ENCODE peak calls at places on chromosome 2, in nine cellular contexts. Q is CD8-positive, alpha-beta memory T cell; W is astrocyte of the spinal cord; S is SJSA1; C is GM06990; J is AG04449; U is AG04450; O is H7; A is adrenal gland. X is an unnamed sample.

GRCh38 chr2:6960659-6961058 is 43.4 kb downstream of the RNF144A start:
- DNase-seq in Q (no peak), W (peak), S (no peak), C (no peak), J (no peak), U (no peak), O (no peak), A (peak), X (no peak)

GRCh38 chr2:19973471-19973870 is 16.4 kb downstream of the WDR35 start:
- DNase-seq in Q (no peak), W (no peak), S (no peak), C (no peak), J (no peak), U (no peak), O (no peak), A (no peak), X (no peak)

GRCh38 chr2:211085056-211085680 is 528.8 kb downstream of the CPS1 start:
- DNase-seq in Q (no peak), W (peak), S (no peak), C (no peak), J (no peak), U (no peak), O (peak), A (no peak), X (peak)

GRCh38 chr2:35891528-35891927 is 464.1 kb upstream of the CRIM1 start:
- DNase-seq in Q (no peak), W (no peak), S (no peak), C (no peak), J (no peak), U (no peak), O (no peak), A (no peak), X (no peak)

GRCh38 chr2:28233070-28233718 is 159.5 kb upstream of the FOSL2 start:
- DNase-seq in Q (no peak), W (no peak), S (no peak), C (no peak), J (no peak), U (no peak), O (no peak), A (no peak), X (peak)

GRCh38 chr2:43448822-43449110 is 147.1 kb downstream of the THADA start:
- DNase-seq in Q (no peak), W (no peak), S (no peak), C (no peak), J (no peak), U (no peak), O (no peak), A (no peak), X (no peak)

GRCh38 chr2:241771286-241772062 is 5.1 kb upstream of the GAL3ST2 start:
- DNase-seq in Q (no peak), W (no peak), S (peak), C (no peak), J (no peak), U (no peak), O (peak), A (peak), X (no peak)

GRCh38 chr2:25749676-25750075 is 76.3 kb upstream of the DTNB start:
- DNase-seq in Q (no peak), W (no peak), S (no peak), C (no peak), J (no peak), U (no peak), O (no peak), A (no peak), X (no peak)

GRCh38 chr2:29920130-29920577 is 1.2 kb downstream of the ALK start:
- DNase-seq in Q (no peak), W (peak), S (no peak), C (peak), J (no peak), U (no peak), O (peak), A (no peak), X (no peak)

DNA sequence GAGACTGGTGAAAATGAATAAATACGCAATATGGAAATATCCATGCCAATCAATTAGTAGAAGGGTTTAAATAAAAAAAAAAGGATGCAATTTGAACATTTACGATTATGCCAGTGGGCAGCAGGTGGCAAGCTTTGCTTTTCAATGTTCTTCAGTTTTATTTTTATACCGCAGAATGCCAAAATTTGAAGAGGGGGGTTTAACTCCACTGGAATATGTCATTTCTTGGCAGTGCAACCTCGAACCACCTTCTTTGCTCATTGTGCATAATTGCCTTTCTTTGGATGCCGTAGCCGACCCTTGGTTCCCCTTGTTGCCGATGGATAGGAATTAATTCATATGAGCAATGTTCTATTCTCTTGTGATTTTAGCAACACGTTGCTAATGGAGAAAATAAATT is 88.0 kb downstream of the LTBP1 start:
- DNase-seq in Q (no peak), W (peak), S (no peak), C (no peak), J (no peak), U (no peak), O (no peak), A (no peak), X (no peak)
- H3K4me3 ChIP-seq in Q (no peak), W (no peak), S (no peak), C (no peak), J (no peak), U (no peak), O (no peak), A (no peak), X (no peak)

DNA sequence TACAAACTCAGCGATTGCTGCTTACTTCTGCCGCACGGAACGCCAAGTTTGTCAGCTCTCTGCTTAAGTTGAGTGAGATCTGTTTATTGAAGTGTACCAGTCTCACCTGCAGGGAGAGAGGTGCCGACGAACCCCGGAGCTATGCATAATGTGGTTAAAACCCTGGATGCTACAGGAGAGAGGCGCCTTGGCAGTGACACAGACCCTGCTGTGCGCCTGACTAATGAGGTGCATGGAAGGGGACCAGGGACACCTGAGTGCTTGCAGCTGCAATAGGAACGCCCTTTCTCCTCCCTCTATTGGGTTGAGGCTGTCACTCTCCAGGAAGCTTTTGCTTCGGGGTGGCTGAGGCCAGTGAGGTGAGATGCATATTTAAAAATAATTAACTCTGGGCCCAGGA is 1.0 kb downstream of the SLC9A2 start:
- DNase-seq in Q (no peak), W (no peak), S (no peak), C (no peak), J (no peak), U (no peak), O (peak), A (no peak), X (no peak)
- H3K4me3 ChIP-seq in Q (no peak), W (no peak), S (no peak), C (no peak), J (no peak), U (no peak), O (no peak), A (no peak), X (no peak)

DNA sequence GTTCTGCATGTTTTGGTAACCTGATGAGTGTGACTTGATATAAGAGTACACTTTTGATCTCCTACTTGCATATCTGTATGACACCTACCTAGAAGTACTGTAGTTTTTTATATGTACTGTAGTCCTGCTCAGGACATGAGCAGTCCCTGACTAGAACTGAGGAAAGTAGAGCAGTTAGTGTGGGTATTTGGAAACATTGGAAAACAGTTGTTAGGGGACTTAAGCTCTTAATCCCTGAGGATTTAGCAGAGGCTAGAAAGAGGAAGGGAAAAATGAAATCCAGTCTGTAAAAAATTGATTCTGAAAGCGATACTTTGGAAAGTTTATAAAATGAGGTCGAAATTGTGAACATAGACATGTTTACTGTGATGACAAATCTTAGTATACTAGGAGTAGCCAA is 125.6 kb downstream of the NCOA1 start:
- DNase-seq in Q (no peak), W (no peak), S (no peak), C (no peak), J (no peak), U (no peak), O (no peak), A (no peak), X (no peak)
- H3K4me3 ChIP-seq in Q (no peak), W (no peak), S (no peak), C (no peak), J (no peak), U (no peak), O (no peak), A (no peak), X (no peak)

DNA sequence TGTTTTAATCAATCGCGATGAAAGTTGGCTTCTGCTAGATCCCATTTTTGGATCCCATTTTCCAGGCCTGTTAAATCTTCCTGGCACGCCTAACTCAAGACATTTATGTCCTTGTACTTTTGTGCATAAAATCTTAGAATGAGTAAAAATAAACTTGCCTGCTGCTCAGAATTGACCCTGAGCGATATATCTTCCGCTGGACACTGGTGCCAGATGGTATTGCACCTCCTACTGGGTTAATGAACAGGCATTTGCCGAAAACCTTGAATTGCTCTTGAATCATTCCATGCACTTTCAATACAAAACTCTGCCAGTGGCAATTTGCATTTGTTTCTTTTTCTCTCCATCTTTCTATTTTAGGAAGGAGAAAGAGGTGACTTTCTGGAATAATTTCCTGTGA is 60.1 kb upstream of the MGAT5 start:
- DNase-seq in Q (no peak), W (peak), S (no peak), C (no peak), J (no peak), U (no peak), O (no peak), A (peak), X (no peak)
- H3K4me3 ChIP-seq in Q (no peak), W (no peak), S (no peak), C (no peak), J (no peak), U (no peak), O (no peak), A (no peak), X (no peak)

X was measured in Jurkat, Clone E6-1.